ENCODE peak calls at places on chromosome 4, in eight cellular contexts. One of them, this sample, is unnamed. For H3K36me3 and H3K9me3, the result is how much of the 10 kb centered on the place peaks cover.

GRCh38 chr4:152635876-152636275 is 43.9 kb downstream of the TMEM154 start:
- DNase-seq in keratinocyte: no peak
- DNase-seq in tibial artery: no peak
- DNase-seq in right lobe of liver: no peak
- DNase-seq in fibroblast of lung: no peak
- DNase-seq in A673: no peak
- DNase-seq in left lung: no peak
- DNase-seq in right atrium auricular region: no peak
- DNase-seq in this sample: no peak

GRCh38 chr4:15349426-15349825 is 78.4 kb upstream of the C1QTNF7 start:
- DNase-seq in right atrium auricular region: no peak
- DNase-seq in keratinocyte: no peak
- DNase-seq in right lobe of liver: no peak
- DNase-seq in left lung: no peak
- DNase-seq in A673: peak
- DNase-seq in fibroblast of lung: no peak
- DNase-seq in tibial artery: no peak
- DNase-seq in this sample: no peak

GRCh38 chr4:128287159-128287870 is at the start of gene PGRMC2:
- DNase-seq in tibial artery: no peak
- DNase-seq in right atrium auricular region: peak
- DNase-seq in A673: no peak
- DNase-seq in fibroblast of lung: peak
- DNase-seq in right lobe of liver: no peak
- DNase-seq in left lung: peak
- DNase-seq in keratinocyte: no peak
- DNase-seq in this sample: no peak

GRCh38 chr4:142191901-142192300 is 555.5 kb downstream of the IL15 start:
- DNase-seq in fibroblast of lung: no peak
- DNase-seq in left lung: no peak
- DNase-seq in tibial artery: no peak
- DNase-seq in right lobe of liver: no peak
- DNase-seq in keratinocyte: no peak
- DNase-seq in right atrium auricular region: no peak
- DNase-seq in A673: no peak
- DNase-seq in this sample: no peak

GRCh38 chr4:16667464-16667863 is 231.0 kb downstream of the LDB2 start:
- DNase-seq in A673: no peak
- DNase-seq in left lung: no peak
- DNase-seq in keratinocyte: no peak
- DNase-seq in tibial artery: no peak
- DNase-seq in right lobe of liver: no peak
- DNase-seq in fibroblast of lung: peak
- DNase-seq in right atrium auricular region: no peak
- DNase-seq in this sample: no peak

GRCh38 chr4:17781831-17782287 is 438 bp upstream of the FAM184B start:
- DNase-seq in A673: no peak
- DNase-seq in left lung: peak
- DNase-seq in right atrium auricular region: no peak
- DNase-seq in fibroblast of lung: no peak
- DNase-seq in tibial artery: no peak
- DNase-seq in right lobe of liver: no peak
- DNase-seq in keratinocyte: no peak
- DNase-seq in this sample: no peak

GRCh38 chr4:3314706-3315260 is 22.0 kb downstream of the RGS12 start:
- DNase-seq in fibroblast of lung: no peak
- DNase-seq in tibial artery: peak
- DNase-seq in right lobe of liver: no peak
- DNase-seq in left lung: peak
- DNase-seq in A673: no peak
- DNase-seq in keratinocyte: no peak
- DNase-seq in right atrium auricular region: peak
- DNase-seq in this sample: peak

GRCh38 chr4:16269742-16270522 is 43.7 kb upstream of the TAPT1 start:
- DNase-seq in tibial artery: no peak
- DNase-seq in left lung: no peak
- DNase-seq in A673: no peak
- DNase-seq in fibroblast of lung: peak
- DNase-seq in keratinocyte: peak
- DNase-seq in right lobe of liver: no peak
- DNase-seq in right atrium auricular region: no peak
- DNase-seq in this sample: no peak

GRCh38 chr4:102780476-102781144 is 19.8 kb upstream of the MANBA start:
- DNase-seq in right atrium auricular region: no peak
- DNase-seq in keratinocyte: peak
- DNase-seq in left lung: no peak
- DNase-seq in right lobe of liver: no peak
- DNase-seq in A673: no peak
- DNase-seq in fibroblast of lung: peak
- DNase-seq in tibial artery: no peak
- DNase-seq in this sample: no peak

GRCh38 chr4:118278473-118279274 is 74.1 kb downstream of the PRSS12 start:
- DNase-seq in tibial artery: peak
- DNase-seq in right atrium auricular region: peak
- DNase-seq in A673: peak
- DNase-seq in right lobe of liver: peak
- DNase-seq in fibroblast of lung: peak
- DNase-seq in keratinocyte: peak
- DNase-seq in left lung: peak
- DNase-seq in this sample: peak

GRCh38 chr4:76930721-76931481 is 18.7 kb upstream of the SEPTIN11 start:
- DNase-seq in keratinocyte: peak
- DNase-seq in A673: no peak
- DNase-seq in right lobe of liver: no peak
- DNase-seq in tibial artery: no peak
- DNase-seq in fibroblast of lung: no peak
- DNase-seq in right atrium auricular region: no peak
- DNase-seq in left lung: no peak
- DNase-seq in this sample: no peak

GRCh38 chr4:39365931-39366771 is at the start of gene RFC1:
- DNase-seq in right lobe of liver: peak
- DNase-seq in tibial artery: peak
- DNase-seq in keratinocyte: peak
- DNase-seq in A673: peak
- DNase-seq in right atrium auricular region: peak
- DNase-seq in fibroblast of lung: peak
- DNase-seq in left lung: peak
- DNase-seq in this sample: peak

GRCh38 chr4:151276787-151277557 is at the start of gene PRSS48:
- DNase-seq in left lung: peak
- DNase-seq in keratinocyte: no peak
- DNase-seq in fibroblast of lung: peak
- DNase-seq in A673: peak
- DNase-seq in right atrium auricular region: no peak
- DNase-seq in right lobe of liver: peak
- DNase-seq in tibial artery: peak
- DNase-seq in this sample: peak

GRCh38 chr4:117376700-117377099 is 291.3 kb upstream of the TRAM1L1 start:
- DNase-seq in fibroblast of lung: no peak
- DNase-seq in tibial artery: no peak
- DNase-seq in keratinocyte: no peak
- DNase-seq in left lung: no peak
- DNase-seq in A673: no peak
- DNase-seq in right lobe of liver: no peak
- DNase-seq in right atrium auricular region: no peak
- DNase-seq in this sample: no peak

GRCh38 chr4:6009452-6009851 is 8.8 kb downstream of the C4orf50 start:
- DNase-seq in left lung: no peak
- DNase-seq in tibial artery: no peak
- DNase-seq in A673: no peak
- DNase-seq in keratinocyte: no peak
- DNase-seq in fibroblast of lung: no peak
- DNase-seq in right atrium auricular region: no peak
- DNase-seq in right lobe of liver: no peak
- DNase-seq in this sample: no peak

GRCh38 chr4:120821986-120822385 is 100.5 kb downstream of the PRDM5 start:
- DNase-seq in right atrium auricular region: no peak
- DNase-seq in A673: no peak
- DNase-seq in left lung: no peak
- DNase-seq in fibroblast of lung: no peak
- DNase-seq in keratinocyte: no peak
- DNase-seq in right lobe of liver: no peak
- DNase-seq in tibial artery: no peak
- DNase-seq in this sample: no peak

GRCh38 chr4:98516042-98516440 is 142.4 kb downstream of the TSPAN5 start:
- DNase-seq in A673: no peak
- DNase-seq in right atrium auricular region: no peak
- DNase-seq in right lobe of liver: no peak
- DNase-seq in left lung: no peak
- DNase-seq in tibial artery: no peak
- DNase-seq in keratinocyte: no peak
- DNase-seq in fibroblast of lung: peak
- DNase-seq in this sample: no peak

GRCh38 chr4:73822389-73822788 is 14.1 kb upstream of the CXCL6 start:
- DNase-seq in left lung: no peak
- DNase-seq in keratinocyte: peak
- DNase-seq in right lobe of liver: no peak
- DNase-seq in A673: no peak
- DNase-seq in right atrium auricular region: no peak
- DNase-seq in fibroblast of lung: no peak
- DNase-seq in tibial artery: no peak
- DNase-seq in this sample: no peak

GRCh38 chr4:138239496-138239895 is 2.7 kb downstream of the SLC7A11 start:
- DNase-seq in A673: no peak
- DNase-seq in left lung: no peak
- DNase-seq in right atrium auricular region: no peak
- DNase-seq in keratinocyte: no peak
- DNase-seq in right lobe of liver: no peak
- DNase-seq in tibial artery: no peak
- DNase-seq in fibroblast of lung: peak
- DNase-seq in this sample: no peak

GRCh38 chr4:85250852-85251251 is 224.1 kb upstream of the ARHGAP24 start:
- DNase-seq in left lung: no peak
- DNase-seq in keratinocyte: no peak
- DNase-seq in tibial artery: no peak
- DNase-seq in fibroblast of lung: no peak
- DNase-seq in right lobe of liver: no peak
- DNase-seq in A673: no peak
- DNase-seq in right atrium auricular region: no peak
- DNase-seq in this sample: no peak

GRCh38 chr4:113024373-113024772 is 25.1 kb upstream of the ANK2 start:
- DNase-seq in left lung: no peak
- DNase-seq in right lobe of liver: no peak
- DNase-seq in right atrium auricular region: no peak
- DNase-seq in keratinocyte: no peak
- DNase-seq in tibial artery: no peak
- DNase-seq in fibroblast of lung: no peak
- DNase-seq in A673: no peak
- DNase-seq in this sample: no peak

GRCh38 chr4:97978791-97979488 is 164.3 kb downstream of the STPG2 start:
- DNase-seq in left lung: no peak
- DNase-seq in keratinocyte: no peak
- DNase-seq in A673: no peak
- DNase-seq in right lobe of liver: no peak
- DNase-seq in tibial artery: no peak
- DNase-seq in fibroblast of lung: no peak
- DNase-seq in right atrium auricular region: no peak
- DNase-seq in this sample: no peak

GRCh38 chr4:147195386-147195785 is 249.7 kb upstream of the TTC29 start:
- DNase-seq in tibial artery: no peak
- DNase-seq in A673: no peak
- DNase-seq in right lobe of liver: no peak
- DNase-seq in keratinocyte: no peak
- DNase-seq in right atrium auricular region: no peak
- DNase-seq in left lung: no peak
- DNase-seq in fibroblast of lung: no peak
- DNase-seq in this sample: no peak

GRCh38 chr4:181157647-181158046 is 1085.6 kb upstream of the TENM3 start:
- DNase-seq in fibroblast of lung: no peak
- DNase-seq in right lobe of liver: no peak
- DNase-seq in A673: no peak
- DNase-seq in right atrium auricular region: no peak
- DNase-seq in left lung: no peak
- DNase-seq in tibial artery: no peak
- DNase-seq in keratinocyte: no peak
- DNase-seq in this sample: no peak

GRCh38 chr4:121233982-121234381 is 69.9 kb upstream of the TNIP3 start:
- DNase-seq in fibroblast of lung: no peak
- DNase-seq in A673: no peak
- DNase-seq in keratinocyte: no peak
- DNase-seq in right atrium auricular region: no peak
- DNase-seq in right lobe of liver: no peak
- DNase-seq in tibial artery: no peak
- DNase-seq in left lung: no peak
- DNase-seq in this sample: no peak

GRCh38 chr4:31089815-31090214 is 369.6 kb downstream of the PCDH7 start:
- DNase-seq in right atrium auricular region: no peak
- DNase-seq in right lobe of liver: no peak
- DNase-seq in tibial artery: no peak
- DNase-seq in keratinocyte: no peak
- DNase-seq in fibroblast of lung: peak
- DNase-seq in left lung: no peak
- DNase-seq in A673: peak
- DNase-seq in this sample: no peak

GRCh38 chr4:177699365-177700213 is 257.4 kb upstream of the AGA start:
- DNase-seq in A673: no peak
- DNase-seq in right lobe of liver: no peak
- DNase-seq in fibroblast of lung: peak
- DNase-seq in tibial artery: no peak
- DNase-seq in keratinocyte: no peak
- DNase-seq in left lung: no peak
- DNase-seq in right atrium auricular region: no peak
- DNase-seq in this sample: no peak

GRCh38 chr4:7773401-7774187 is 166.1 kb downstream of the AFAP1 start:
- DNase-seq in right lobe of liver: no peak
- DNase-seq in tibial artery: peak
- DNase-seq in keratinocyte: no peak
- DNase-seq in left lung: no peak
- DNase-seq in fibroblast of lung: no peak
- DNase-seq in right atrium auricular region: no peak
- DNase-seq in A673: no peak
- DNase-seq in this sample: peak
- H3K36me3 ChIP-seq in right lobe of liver: under half
- H3K36me3 ChIP-seq in tibial artery: under half
- H3K36me3 ChIP-seq in keratinocyte: under half
- H3K36me3 ChIP-seq in left lung: under half
- H3K36me3 ChIP-seq in fibroblast of lung: under half
- H3K36me3 ChIP-seq in right atrium auricular region: half or more
- H3K36me3 ChIP-seq in A673: under half
- H3K36me3 ChIP-seq in this sample: under half

GRCh38 chr4:56979674-56980073 is 978 bp downstream of the POLR2B start:
- DNase-seq in fibroblast of lung: no peak
- DNase-seq in right atrium auricular region: no peak
- DNase-seq in tibial artery: no peak
- DNase-seq in right lobe of liver: peak
- DNase-seq in left lung: no peak
- DNase-seq in keratinocyte: no peak
- DNase-seq in A673: no peak
- DNase-seq in this sample: no peak
- H3K27ac ChIP-seq in fibroblast of lung: peak
- H3K27ac ChIP-seq in right atrium auricular region: peak
- H3K27ac ChIP-seq in tibial artery: peak
- H3K27ac ChIP-seq in right lobe of liver: peak
- H3K27ac ChIP-seq in left lung: no peak
- H3K27ac ChIP-seq in keratinocyte: peak
- H3K27ac ChIP-seq in A673: no peak
- H3K27ac ChIP-seq in this sample: no peak

GRCh38 chr4:172736046-172736445 is 432.6 kb upstream of the GALNT7 start:
- DNase-seq in fibroblast of lung: no peak
- DNase-seq in keratinocyte: no peak
- DNase-seq in right atrium auricular region: no peak
- DNase-seq in tibial artery: no peak
- DNase-seq in A673: no peak
- DNase-seq in right lobe of liver: no peak
- DNase-seq in left lung: no peak
- DNase-seq in this sample: no peak
- H3K9me3 ChIP-seq in fibroblast of lung: under half
- H3K9me3 ChIP-seq in keratinocyte: under half
- H3K9me3 ChIP-seq in right atrium auricular region: under half
- H3K9me3 ChIP-seq in tibial artery: under half
- H3K9me3 ChIP-seq in A673: under half
- H3K9me3 ChIP-seq in right lobe of liver: under half
- H3K9me3 ChIP-seq in left lung: under half
- H3K9me3 ChIP-seq in this sample: under half

GRCh38 chr4:75654905-75655304 is 18.3 kb downstream of the G3BP2 start:
- DNase-seq in tibial artery: no peak
- DNase-seq in right lobe of liver: no peak
- DNase-seq in A673: no peak
- DNase-seq in right atrium auricular region: no peak
- DNase-seq in left lung: no peak
- DNase-seq in fibroblast of lung: no peak
- DNase-seq in keratinocyte: no peak
- DNase-seq in this sample: no peak
- H3K36me3 ChIP-seq in tibial artery: under half
- H3K36me3 ChIP-seq in right lobe of liver: half or more
- H3K36me3 ChIP-seq in A673: under half
- H3K36me3 ChIP-seq in right atrium auricular region: half or more
- H3K36me3 ChIP-seq in left lung: under half
- H3K36me3 ChIP-seq in fibroblast of lung: under half
- H3K36me3 ChIP-seq in keratinocyte: under half
- H3K36me3 ChIP-seq in this sample: under half